ENCODE peak calls at places on chromosomes 16 and 17, in six cellular contexts. R is HFF-Myc, Z is endothelial cell, U is AG09319, S is retinal pigment epithelial cell, X is GM10248. J is an unnamed sample.

GRCh38 chr17:77343031-77343866 is 202.5 kb downstream of the SEC14L1 start:
- DNase-seq in R (no peak), Z (no peak), U (no peak), S (no peak), X (no peak), J (no peak)

GRCh38 chr16:66416136-66416535 is 11.0 kb upstream of the BEAN1 start:
- DNase-seq in R (no peak), Z (no peak), U (no peak), S (no peak), X (no peak), J (no peak)

GRCh38 chr17:82170412-82170961 is 42.2 kb downstream of the CCDC57 start:
- DNase-seq in R (no peak), Z (no peak), U (no peak), S (no peak), X (no peak), J (no peak)

GRCh38 chr16:88992351-88993005 is 15.5 kb upstream of the CBFA2T3 start:
- DNase-seq in R (no peak), Z (no peak), U (no peak), S (no peak), X (no peak), J (no peak)

GRCh38 chr17:28908640-28909098 is 5.8 kb upstream of the DHRS13 start:
- DNase-seq in R (peak; percentile 72), Z (no peak), U (peak; percentile 43), S (no peak), X (no peak), J (no peak)

GRCh38 chr17:82948957-82949356 is 109.1 kb upstream of the ZNF750 start:
- DNase-seq in R (no peak), Z (no peak), U (no peak), S (no peak), X (no peak), J (no peak)

GRCh38 chr16:48462146-48462740 is 77.0 kb upstream of the SIAH1 start:
- DNase-seq in R (no peak), Z (no peak), U (no peak), S (no peak), X (no peak), J (no peak)

GRCh38 chr17:1997146-1997586 is 28.0 kb downstream of the RTN4RL1 start:
- DNase-seq in R (no peak), Z (no peak), U (no peak), S (no peak), X (no peak), J (peak; percentile 27)

GRCh38 chr16:66493490-66494401 is 56.2 kb downstream of the TK2 start:
- DNase-seq in R (no peak), Z (no peak), U (no peak), S (no peak), X (no peak), J (no peak)

GRCh38 chr16:57621521-57622268 is 6.7 kb upstream of the ADGRG1 start:
- DNase-seq in R (no peak), Z (no peak), U (no peak), S (no peak), X (no peak), J (peak; percentile 66)

GRCh38 chr17:57257213-57257873 is 1.0 kb downstream of the MSI2 start:
- DNase-seq in R (no peak), Z (no peak), U (no peak), S (no peak), X (no peak), J (no peak)

GRCh38 chr17:60577147-60577925 is 22.7 kb upstream of the PPM1D start:
- DNase-seq in R (no peak), Z (no peak), U (no peak), S (no peak), X (peak; percentile 29), J (no peak)

GRCh38 chr17:79070266-79070880 is 4.3 kb upstream of the ENGASE start:
- DNase-seq in R (no peak), Z (no peak), U (no peak), S (no peak), X (no peak), J (no peak)

GRCh38 chr17:45574376-45574775 is 83.9 kb upstream of the PLEKHM1 start:
- DNase-seq in R (no peak), Z (no peak), U (no peak), S (no peak), X (no peak), J (no peak)

GRCh38 chr16:68065716-68066305 is 19.4 kb upstream of the NFATC3 start:
- DNase-seq in R (no peak), Z (no peak), U (no peak), S (no peak), X (no peak), J (no peak)

GRCh38 chr16:81809567-81809966 is 30.5 kb downstream of the PLCG2 start:
- DNase-seq in R (no peak), Z (no peak), U (no peak), S (no peak), X (no peak), J (no peak)

GRCh38 chr17:27281438-27281837 is 12.5 kb upstream of the WSB1 start:
- DNase-seq in R (no peak), Z (no peak), U (no peak), S (no peak), X (no peak), J (no peak)

GRCh38 chr16:27754788-27755690 is 205.1 kb downstream of the KATNIP start:
- DNase-seq in R (no peak), Z (no peak), U (no peak), S (no peak), X (no peak), J (no peak)

GRCh38 chr16:4403133-4403949 is 13.1 kb downstream of the CORO7 start:
- DNase-seq in R (no peak), Z (no peak), U (no peak), S (no peak), X (no peak), J (no peak)

GRCh38 chr16:4402439-4403132 is 13.8 kb downstream of the CORO7 start:
- DNase-seq in R (no peak), Z (peak; percentile 93), U (no peak), S (no peak), X (peak; percentile 90), J (peak; percentile 92)

GRCh38 chr16:4404967-4405696 is 11.3 kb downstream of the CORO7 start:
- DNase-seq in R (no peak), Z (no peak), U (no peak), S (no peak), X (no peak), J (no peak)

GRCh38 chr16:4401510-4401909 is 14.9 kb downstream of the CORO7 start:
- DNase-seq in R (no peak), Z (no peak), U (no peak), S (no peak), X (no peak), J (no peak)

DNA sequence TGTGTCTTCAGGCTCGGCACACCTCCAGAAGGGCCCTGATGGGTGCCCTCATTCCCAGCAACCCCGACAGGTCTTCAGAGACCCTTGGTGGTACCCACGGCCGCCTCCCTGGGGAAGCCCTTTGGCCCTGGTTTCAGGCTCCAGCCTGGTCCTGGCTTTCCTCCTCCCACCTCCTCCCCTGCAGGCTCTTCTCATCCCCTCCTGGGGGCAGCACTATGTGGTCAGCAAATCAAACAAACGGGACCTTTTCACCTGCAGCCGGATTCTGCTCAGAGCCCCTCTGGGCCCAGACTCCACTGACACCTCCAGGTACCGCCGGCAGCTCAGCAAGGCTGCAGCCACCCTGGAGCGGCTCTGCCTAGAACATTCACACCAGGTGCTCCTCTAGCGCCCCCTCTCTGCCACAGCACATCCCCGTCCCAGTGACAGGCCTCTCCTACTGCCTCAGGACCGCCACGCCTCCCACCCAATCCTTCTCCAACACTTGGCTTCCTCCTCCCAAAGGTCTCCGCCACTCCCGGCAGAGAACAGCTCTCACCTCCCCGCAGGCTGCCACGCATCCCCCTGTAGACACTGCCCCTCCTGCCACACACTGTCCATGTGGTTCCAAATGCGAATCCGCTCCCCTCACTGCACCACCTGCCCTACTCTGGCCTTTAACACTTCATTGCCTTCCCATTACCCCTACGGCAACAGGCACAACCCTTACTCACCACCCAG is 12.0 kb downstream of the CORO7 start:
- DNase-seq in R (no peak), Z (peak; percentile 82), U (no peak), S (no peak), X (no peak), J (peak; percentile 65)
- TF ChIP-seq CTCF in R (peak; percentile 87), Z (peak; percentile 77), U (peak; percentile 73), S (peak; percentile 88), X (peak; percentile 41), J (peak; percentile 84)

DNA sequence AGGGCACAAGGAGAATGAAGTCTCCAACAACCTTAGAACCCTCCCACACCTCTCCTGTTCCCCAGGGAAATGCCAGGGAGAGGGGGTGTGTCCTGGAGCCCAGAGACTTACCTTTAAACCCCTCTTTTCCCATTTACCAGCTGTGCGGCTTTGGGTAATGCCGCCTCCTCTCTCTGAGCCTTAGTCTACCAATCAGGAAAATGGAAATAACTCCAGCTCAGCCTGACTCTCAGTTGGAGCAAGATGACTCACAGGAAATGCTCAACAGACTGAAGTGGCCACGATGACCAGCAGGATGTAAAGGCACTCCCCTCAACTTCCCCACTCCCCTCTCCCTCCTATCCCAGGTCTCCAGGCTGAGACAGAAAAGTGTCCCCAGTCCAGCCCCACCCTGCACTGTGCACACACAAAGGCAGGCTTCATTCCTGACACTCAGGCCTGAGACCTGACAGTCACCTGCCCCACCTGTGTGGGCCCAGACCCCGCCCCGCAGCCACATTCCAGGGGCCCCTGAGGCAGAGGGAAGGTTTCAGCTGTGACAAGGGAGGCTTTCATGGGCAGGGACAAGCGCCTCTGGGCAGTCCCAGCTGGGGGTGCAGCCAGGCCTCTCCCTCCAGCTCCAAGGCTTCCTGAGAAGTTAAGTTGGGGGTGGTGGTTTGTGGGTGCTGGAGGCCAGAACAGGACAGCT is 3.0 kb upstream of the KRT15 start:
- DNase-seq in R (no peak), Z (no peak), U (peak; percentile 28), S (no peak), X (no peak), J (peak; percentile 100)
- TF ChIP-seq CTCF in R (no peak), Z (no peak), U (no peak), S (peak; percentile 13), X (no peak), J (peak; percentile 11)

GRCh38 chr17:9002236-9002609 is 19.1 kb upstream of the NTN1 start:
- DNase-seq in R (no peak), Z (no peak), U (no peak), S (no peak), X (no peak), J (no peak)

GRCh38 chr17:9004132-9004960 is 17.0 kb upstream of the NTN1 start:
- DNase-seq in R (no peak), Z (peak; percentile 23), U (no peak), S (no peak), X (no peak), J (no peak)

GRCh38 chr17:9003355-9004131 is 17.8 kb upstream of the NTN1 start:
- DNase-seq in R (no peak), Z (peak; percentile 31), U (no peak), S (no peak), X (no peak), J (no peak)

GRCh38 chr17:9001539-9001938 is 19.8 kb upstream of the NTN1 start:
- DNase-seq in R (no peak), Z (no peak), U (no peak), S (no peak), X (no peak), J (no peak)

GRCh38 chr17:9002610-9003354 is 18.5 kb upstream of the NTN1 start:
- DNase-seq in R (no peak), Z (peak; percentile 66), U (no peak), S (no peak), X (peak; percentile 66), J (peak; percentile 57)
- TF ChIP-seq CTCF in R (no peak), Z (no peak), U (no peak), S (peak; percentile 17), X (peak; percentile 34), J (no peak)

DNA sequence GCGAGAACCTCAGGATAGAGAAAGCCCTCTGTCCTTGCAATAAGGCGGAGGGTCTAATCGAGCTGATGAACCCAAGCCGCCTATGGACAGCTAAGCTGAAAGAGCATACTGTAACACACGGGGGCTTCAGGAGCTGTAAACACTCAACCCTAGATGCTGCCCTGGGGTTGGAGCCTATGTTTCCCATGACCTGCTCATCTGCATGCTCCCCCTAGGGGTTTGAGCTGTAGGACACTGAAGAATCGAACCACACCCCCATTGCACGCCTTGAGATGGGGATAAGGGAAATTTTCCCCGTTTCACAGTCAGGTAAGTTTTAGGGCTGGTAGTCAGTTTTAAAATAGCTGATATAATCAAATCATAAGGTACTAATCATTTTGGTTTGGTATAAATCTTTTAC is 675.6 kb upstream of the CDH8 start:
- DNase-seq in R (no peak), Z (no peak), U (no peak), S (no peak), X (no peak), J (no peak)
- TF ChIP-seq CTCF in R (no peak), Z (no peak), U (no peak), S (no peak), X (no peak), J (no peak)